ENCODE peak calls at places on chromosomes 16 and 17, in nine cellular contexts. D is stomach; B is ovary; J is CD8-positive, alpha-beta T cell; R is SK-N-SH; A is endothelial cell of umbilical vein; O is neural progenitor cell; C is A549; H is transverse colon. Z is an unnamed sample. For H3K4me1, the result is how much of the 10 kb centered on the place peaks cover.

GRCh38 chr17:2194778-2195417 is 108.7 kb downstream of the SMG6 start:
- DNase-seq in D (no peak), B (no peak), J (no peak), R (no peak), A (no peak), O (peak), C (no peak), H (no peak), Z (no peak)

GRCh38 chr17:6327007-6327406 is 107.9 kb downstream of the AIPL1 start:
- DNase-seq in D (no peak), B (no peak), J (no peak), R (no peak), A (peak), O (peak), C (no peak), H (no peak), Z (no peak)

GRCh38 chr16:86527366-86527765 is 17.0 kb downstream of the FOXF1 start:
- DNase-seq in D (no peak), B (no peak), J (no peak), R (no peak), A (no peak), O (no peak), C (no peak), H (no peak), Z (no peak)

GRCh38 chr17:50347087-50347893 is 1.4 kb downstream of the XYLT2 start:
- DNase-seq in D (no peak), B (peak), J (no peak), R (no peak), A (no peak), O (peak), C (no peak), H (no peak), Z (peak)

GRCh38 chr16:75247249-75247648 is 4.2 kb downstream of the BCAR1 start:
- DNase-seq in D (no peak), B (peak), J (no peak), R (no peak), A (no peak), O (no peak), C (no peak), H (no peak), Z (no peak)

GRCh38 chr17:5439446-5439764 is 450 bp upstream of the C1QBP start:
- DNase-seq in D (no peak), B (no peak), J (no peak), R (no peak), A (no peak), O (no peak), C (no peak), H (no peak), Z (no peak)

GRCh38 chr17:28170771-28171170 is 128.3 kb downstream of the NLK start:
- DNase-seq in D (no peak), B (no peak), J (no peak), R (no peak), A (peak), O (no peak), C (no peak), H (no peak), Z (no peak)

GRCh38 chr16:3180445-3180878 is 7.5 kb upstream of the OR1F1 start:
- DNase-seq in D (no peak), B (no peak), J (no peak), R (no peak), A (no peak), O (no peak), C (no peak), H (no peak), Z (no peak)

GRCh38 chr17:59155439-59156177 is at the start of gene PRR11:
- DNase-seq in D (peak), B (peak), J (peak), R (peak), A (peak), O (peak), C (no peak), H (peak), Z (peak)

GRCh38 chr17:67992541-67993152 is 3.6 kb downstream of the C17orf58 start:
- DNase-seq in D (no peak), B (no peak), J (no peak), R (no peak), A (peak), O (peak), C (no peak), H (no peak), Z (no peak)

GRCh38 chr17:29151567-29151966 is 28.6 kb downstream of the MYO18A start:
- DNase-seq in D (no peak), B (no peak), J (no peak), R (no peak), A (no peak), O (peak), C (peak), H (no peak), Z (no peak)

GRCh38 chr16:57145046-57145963 is 40.5 kb downstream of the PSME3IP1 start:
- DNase-seq in D (no peak), B (no peak), J (no peak), R (no peak), A (peak), O (no peak), C (no peak), H (no peak), Z (no peak)

GRCh38 chr16:57148481-57148880 is 37.4 kb downstream of the PSME3IP1 start:
- DNase-seq in D (no peak), B (no peak), J (no peak), R (no peak), A (no peak), O (no peak), C (no peak), H (no peak), Z (no peak)

GRCh38 chr16:57145964-57146647 is 39.7 kb downstream of the PSME3IP1 start:
- DNase-seq in D (no peak), B (no peak), J (no peak), R (no peak), A (no peak), O (no peak), C (no peak), H (no peak), Z (no peak)

GRCh38 chr16:57147381-57148191 is 38.3 kb downstream of the PSME3IP1 start:
- DNase-seq in D (no peak), B (no peak), J (no peak), R (peak), A (peak), O (peak), C (no peak), H (no peak), Z (no peak)

DNA sequence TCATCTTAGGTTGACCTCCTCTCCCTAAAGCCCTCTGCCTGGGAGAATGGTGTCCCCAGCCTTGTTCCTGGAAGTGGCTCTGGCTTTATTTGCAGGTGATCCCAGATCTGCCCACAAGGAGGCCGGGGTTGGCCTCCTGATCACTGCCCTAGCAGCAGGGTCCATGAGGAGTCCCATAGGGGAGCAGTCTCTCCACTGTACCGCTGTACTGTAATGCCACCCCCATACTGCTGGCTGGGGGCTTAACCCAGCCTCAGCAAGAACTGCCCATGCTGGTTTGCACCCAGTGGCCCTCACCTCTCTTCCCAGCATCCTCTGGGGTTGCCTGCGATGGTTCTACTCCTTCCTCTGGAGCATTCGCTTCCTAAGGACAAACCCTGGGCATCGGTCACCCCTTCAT is 39.1 kb downstream of the PSME3IP1 start:
- DNase-seq in D (no peak), B (no peak), J (no peak), R (peak), A (no peak), O (peak), C (peak), H (no peak), Z (peak)
- TF ChIP-seq CTCF in D (no peak), B (no peak), J (no peak), R (peak), A (peak), O (peak), C (no peak), H (peak), Z (no peak)

GRCh38 chr17:58002154-58002553 is 4.9 kb downstream of the SRSF1 start:
- DNase-seq in D (no peak), B (no peak), J (no peak), R (no peak), A (no peak), O (no peak), C (no peak), H (no peak), Z (no peak)

GRCh38 chr17:57999496-58000017 is 7.5 kb downstream of the SRSF1 start:
- DNase-seq in D (no peak), B (no peak), J (peak), R (peak), A (peak), O (peak), C (peak), H (no peak), Z (no peak)

GRCh38 chr17:58002973-58003372 is 4.1 kb downstream of the SRSF1 start:
- DNase-seq in D (no peak), B (no peak), J (no peak), R (no peak), A (no peak), O (no peak), C (no peak), H (no peak), Z (no peak)

GRCh38 chr17:58002558-58002957 is 4.5 kb downstream of the SRSF1 start:
- DNase-seq in D (no peak), B (no peak), J (no peak), R (no peak), A (no peak), O (no peak), C (no peak), H (no peak), Z (no peak)

DNA sequence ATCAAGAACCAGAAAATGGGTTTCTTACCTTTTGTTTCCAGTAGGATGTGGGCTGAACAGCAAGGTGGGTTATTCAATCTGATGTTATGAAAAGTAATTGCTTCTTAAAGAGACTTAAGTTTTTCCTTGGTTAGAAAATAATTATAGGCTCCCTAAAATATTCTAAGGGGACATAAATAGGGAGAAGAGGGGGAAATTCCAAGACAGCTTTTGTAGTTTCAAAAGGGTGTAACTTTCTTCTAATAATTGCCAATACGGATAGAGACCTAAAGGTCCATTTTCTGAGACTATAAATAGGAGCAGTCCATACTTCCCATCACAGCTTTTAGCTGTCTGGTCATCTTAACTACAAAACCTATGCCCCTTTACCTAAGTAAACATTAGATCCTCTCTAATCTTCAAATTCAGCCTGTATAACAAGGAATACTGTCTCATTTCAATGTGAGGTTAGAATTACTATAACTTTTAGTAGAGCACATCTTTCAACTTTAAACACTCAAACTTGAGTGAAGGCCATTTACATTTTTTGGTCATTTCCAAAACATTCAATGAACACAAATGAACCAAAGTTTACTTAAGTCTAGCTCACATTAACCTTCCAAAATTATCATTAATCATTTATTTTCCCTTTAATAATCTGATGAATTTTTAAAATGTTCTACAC is 5.5 kb downstream of the SRSF1 start:
- DNase-seq in D (no peak), B (no peak), J (no peak), R (no peak), A (no peak), O (no peak), C (no peak), H (no peak), Z (no peak)
- H3K27ac ChIP-seq in D (no peak), B (no peak), J (no peak), R (peak), A (no peak), O (peak), C (no peak), H (no peak), Z (no peak)

GRCh38 chr17:77441130-77441920 is 300.6 kb downstream of the SEC14L1 start:
- DNase-seq in D (no peak), B (no peak), J (peak), R (no peak), A (no peak), O (no peak), C (no peak), H (peak), Z (no peak)
- H3K4me1 ChIP-seq in D (half or more), B (under half), J (half or more), R (under half), A (under half), O (under half), C (under half), H (half or more), Z (half or more)

GRCh38 chr16:22203091-22203490 is 3.0 kb upstream of the EEF2K start:
- DNase-seq in D (no peak), B (no peak), J (no peak), R (no peak), A (no peak), O (no peak), C (no peak), H (no peak), Z (no peak)
- TF ChIP-seq CTCF in D (no peak), B (no peak), J (no peak), R (no peak), A (no peak), O (no peak), C (no peak), H (no peak), Z (no peak)

GRCh38 chr17:79003661-79004411 is 5.7 kb downstream of the CANT1 start:
- DNase-seq in D (no peak), B (no peak), J (no peak), R (no peak), A (no peak), O (peak), C (no peak), H (peak), Z (peak)

GRCh38 chr17:79006001-79006400 is 3.6 kb downstream of the CANT1 start:
- DNase-seq in D (no peak), B (no peak), J (no peak), R (no peak), A (no peak), O (no peak), C (no peak), H (peak), Z (peak)

GRCh38 chr17:79002796-79003593 is 6.6 kb downstream of the CANT1 start:
- DNase-seq in D (no peak), B (no peak), J (no peak), R (no peak), A (no peak), O (no peak), C (no peak), H (no peak), Z (peak)

GRCh38 chr17:79006794-79007503 is 2.6 kb downstream of the CANT1 start:
- DNase-seq in D (no peak), B (no peak), J (no peak), R (no peak), A (no peak), O (no peak), C (no peak), H (no peak), Z (peak)

DNA sequence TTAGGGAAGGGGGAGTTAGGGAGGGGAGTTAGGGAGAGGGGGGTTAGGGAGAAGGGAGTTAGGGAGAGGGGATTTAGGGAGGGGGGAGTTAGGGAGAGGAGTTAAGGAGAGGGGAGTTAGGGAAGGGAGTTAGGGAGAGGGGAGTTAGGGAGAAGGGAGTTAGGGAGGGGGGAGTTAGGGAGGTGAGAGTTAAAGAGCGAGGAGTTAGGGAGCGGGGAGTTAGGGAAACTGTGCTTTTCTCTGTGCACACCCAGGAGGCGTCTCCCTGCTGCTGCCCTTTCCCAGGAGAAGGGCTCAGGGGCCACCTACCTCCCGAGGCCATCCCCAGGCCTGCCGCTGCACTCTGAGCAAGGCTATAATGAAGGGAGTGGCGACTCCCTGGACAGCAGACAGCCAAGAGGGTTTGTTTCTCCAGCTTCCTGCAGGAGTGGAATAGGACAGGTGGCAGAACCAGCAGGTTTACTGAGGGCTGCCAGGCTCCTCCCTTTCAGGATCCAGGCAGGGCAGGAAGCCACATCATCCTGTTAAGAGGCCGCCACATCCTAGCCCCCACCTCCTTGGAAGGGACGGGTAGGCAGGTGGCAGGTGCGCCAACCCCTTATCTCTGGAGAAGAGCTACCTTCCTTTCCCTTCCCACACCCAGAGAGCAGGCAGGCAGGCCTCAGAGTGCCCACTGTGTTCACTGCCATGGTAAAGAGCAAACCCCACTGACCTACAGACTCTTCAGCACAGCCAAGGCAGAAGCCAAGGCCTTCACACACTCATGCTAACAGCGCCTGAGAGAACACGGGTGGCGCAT is 4.3 kb downstream of the CANT1 start:
- DNase-seq in D (peak), B (no peak), J (no peak), R (no peak), A (peak), O (no peak), C (no peak), H (peak), Z (peak)
- H3K27ac ChIP-seq in D (peak), B (no peak), J (no peak), R (no peak), A (no peak), O (no peak), C (peak), H (peak), Z (peak)

DNA sequence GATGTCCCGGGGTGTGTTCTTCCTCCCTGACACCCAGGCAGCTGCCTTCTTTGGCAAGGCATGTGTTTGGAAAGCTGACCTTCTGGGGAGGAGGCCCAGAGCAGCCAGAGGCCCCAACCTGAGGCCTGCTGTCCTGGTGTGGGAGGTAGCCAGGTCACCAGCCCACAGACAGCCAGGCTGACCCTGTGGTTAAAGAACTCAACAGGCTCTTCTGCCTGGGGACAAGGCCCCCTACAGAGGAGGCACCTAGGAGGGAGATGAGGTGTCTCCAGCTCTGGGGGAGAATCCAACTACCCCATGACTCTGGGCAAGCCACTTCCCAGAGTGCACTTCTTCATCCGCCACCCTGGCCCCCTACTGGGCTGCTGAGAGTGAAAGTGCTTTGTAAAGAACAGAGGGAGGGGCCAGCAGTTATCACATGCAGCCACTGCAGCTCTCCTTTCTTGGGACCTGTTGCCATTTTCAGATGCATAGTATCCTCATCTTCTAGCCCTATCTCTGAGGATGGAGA is 13.1 kb upstream of the SREBF1 start:
- DNase-seq in D (peak), B (peak), J (peak), R (peak), A (peak), O (peak), C (no peak), H (peak), Z (no peak)
- H3K4me1 ChIP-seq in D (half or more), B (under half), J (half or more), R (under half), A (under half), O (half or more), C (under half), H (under half), Z (under half)

DNA sequence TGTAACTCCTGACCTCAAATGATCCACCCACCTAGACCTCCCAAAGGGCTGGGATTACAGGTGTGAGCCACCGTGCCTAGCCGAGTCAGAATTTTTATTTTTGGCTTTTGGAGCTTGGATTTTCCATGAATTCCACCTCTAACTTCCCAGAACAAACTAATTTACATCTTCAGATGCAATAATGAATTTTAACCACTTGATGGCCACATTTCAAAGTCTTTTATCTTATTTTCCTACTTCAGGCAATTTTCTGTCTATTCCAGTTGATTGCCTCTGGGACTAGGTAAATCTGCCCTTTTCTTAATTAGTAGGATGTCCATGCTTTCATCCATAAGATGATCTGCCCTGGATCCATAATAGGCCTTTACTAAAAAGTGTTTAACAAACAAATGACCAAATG is 156.4 kb upstream of the ANKFN1 start:
- DNase-seq in D (no peak), B (no peak), J (no peak), R (no peak), A (no peak), O (no peak), C (no peak), H (no peak), Z (no peak)
- TF ChIP-seq CTCF in D (no peak), B (no peak), J (no peak), R (peak), A (no peak), O (peak), C (no peak), H (no peak), Z (no peak)

GRCh38 chr17:13160790-13161189 is 143.0 kb upstream of the ELAC2 start:
- DNase-seq in D (no peak), B (no peak), J (no peak), R (no peak), A (no peak), O (no peak), C (no peak), H (no peak), Z (no peak)
- H3K27ac ChIP-seq in D (no peak), B (no peak), J (no peak), R (no peak), A (no peak), O (no peak), C (no peak), H (no peak), Z (no peak)

Z was measured in suprapubic skin.